ENCODE peak calls at places on chromosomes 3 and 15, in six cellular contexts. One of them, this sample, is unnamed.
A peak's percentile ranks its signal among the peaks of the same experiment; 100 is the strongest.

GRCh38 chr3:10196389-10197052 is 31.8 kb downstream of the IRAK2 start:
- DNase-seq in stimulated activated CD8-positive, alpha-beta memory T cell treated with anti-CD3 and anti-CD28 coated beads, Interleukin-12 subunit alpha, Interleukin-12 subunit beta, amount 100 ng/mL, for 4 hours: no peak
- DNase-seq in epithelial cell of esophagus: peak; percentile 53
- DNase-seq in GM20000: no peak
- DNase-seq in hypothalamus: no peak
- DNase-seq in iris pigment epithelial cell: peak; percentile 83
- DNase-seq in this sample: peak; percentile 82

GRCh38 chr3:194328080-194328571 is 23.0 kb downstream of the CPN2 start:
- DNase-seq in stimulated activated CD8-positive, alpha-beta memory T cell treated with anti-CD3 and anti-CD28 coated beads, Interleukin-12 subunit alpha, Interleukin-12 subunit beta, amount 100 ng/mL, for 4 hours: no peak
- DNase-seq in epithelial cell of esophagus: peak; percentile 91
- DNase-seq in GM20000: peak; percentile 39
- DNase-seq in hypothalamus: no peak
- DNase-seq in iris pigment epithelial cell: peak; percentile 58
- DNase-seq in this sample: peak; percentile 81

GRCh38 chr15:85622432-85622831 is 172.3 kb downstream of the KLHL25 start:
- DNase-seq in stimulated activated CD8-positive, alpha-beta memory T cell treated with anti-CD3 and anti-CD28 coated beads, Interleukin-12 subunit alpha, Interleukin-12 subunit beta, amount 100 ng/mL, for 4 hours: no peak
- DNase-seq in epithelial cell of esophagus: no peak
- DNase-seq in GM20000: no peak
- DNase-seq in hypothalamus: no peak
- DNase-seq in iris pigment epithelial cell: peak; percentile 78
- DNase-seq in this sample: peak; percentile 88

GRCh38 chr3:51975857-51976549 is 1.1 kb downstream of the ABHD14A start:
- DNase-seq in stimulated activated CD8-positive, alpha-beta memory T cell treated with anti-CD3 and anti-CD28 coated beads, Interleukin-12 subunit alpha, Interleukin-12 subunit beta, amount 100 ng/mL, for 4 hours: no peak
- DNase-seq in epithelial cell of esophagus: no peak
- DNase-seq in GM20000: no peak
- DNase-seq in hypothalamus: peak; percentile 77
- DNase-seq in iris pigment epithelial cell: peak; percentile 59
- DNase-seq in this sample: peak; percentile 56

GRCh38 chr15:37995461-37996347 is 61.3 kb downstream of the TMCO5A start:
- DNase-seq in stimulated activated CD8-positive, alpha-beta memory T cell treated with anti-CD3 and anti-CD28 coated beads, Interleukin-12 subunit alpha, Interleukin-12 subunit beta, amount 100 ng/mL, for 4 hours: no peak
- DNase-seq in epithelial cell of esophagus: peak; percentile 72
- DNase-seq in GM20000: peak; percentile 45
- DNase-seq in hypothalamus: peak; percentile 31
- DNase-seq in iris pigment epithelial cell: peak; percentile 85
- DNase-seq in this sample: peak; percentile 69

GRCh38 chr3:66177026-66177425 is 43.8 kb upstream of the SLC25A26 start:
- DNase-seq in stimulated activated CD8-positive, alpha-beta memory T cell treated with anti-CD3 and anti-CD28 coated beads, Interleukin-12 subunit alpha, Interleukin-12 subunit beta, amount 100 ng/mL, for 4 hours: no peak
- DNase-seq in epithelial cell of esophagus: no peak
- DNase-seq in GM20000: no peak
- DNase-seq in hypothalamus: no peak
- DNase-seq in iris pigment epithelial cell: no peak
- DNase-seq in this sample: no peak

GRCh38 chr15:99100245-99101173 is 4.4 kb upstream of the SYNM start:
- DNase-seq in stimulated activated CD8-positive, alpha-beta memory T cell treated with anti-CD3 and anti-CD28 coated beads, Interleukin-12 subunit alpha, Interleukin-12 subunit beta, amount 100 ng/mL, for 4 hours: no peak
- DNase-seq in epithelial cell of esophagus: peak; percentile 73
- DNase-seq in GM20000: peak; percentile 71
- DNase-seq in hypothalamus: peak; percentile 76
- DNase-seq in iris pigment epithelial cell: peak; percentile 71
- DNase-seq in this sample: peak; percentile 35

GRCh38 chr15:94080416-94080815 is 150.9 kb upstream of the MCTP2 start:
- DNase-seq in stimulated activated CD8-positive, alpha-beta memory T cell treated with anti-CD3 and anti-CD28 coated beads, Interleukin-12 subunit alpha, Interleukin-12 subunit beta, amount 100 ng/mL, for 4 hours: no peak
- DNase-seq in epithelial cell of esophagus: peak; percentile 94
- DNase-seq in GM20000: no peak
- DNase-seq in hypothalamus: no peak
- DNase-seq in iris pigment epithelial cell: peak; percentile 50
- DNase-seq in this sample: peak; percentile 81

GRCh38 chr3:101942356-101942755 is 93.0 kb downstream of the NFKBIZ start:
- DNase-seq in stimulated activated CD8-positive, alpha-beta memory T cell treated with anti-CD3 and anti-CD28 coated beads, Interleukin-12 subunit alpha, Interleukin-12 subunit beta, amount 100 ng/mL, for 4 hours: no peak
- DNase-seq in epithelial cell of esophagus: no peak
- DNase-seq in GM20000: no peak
- DNase-seq in hypothalamus: no peak
- DNase-seq in iris pigment epithelial cell: peak; percentile 55
- DNase-seq in this sample: no peak

GRCh38 chr15:66785637-66786036 is 83.6 kb downstream of the SMAD6 start:
- DNase-seq in stimulated activated CD8-positive, alpha-beta memory T cell treated with anti-CD3 and anti-CD28 coated beads, Interleukin-12 subunit alpha, Interleukin-12 subunit beta, amount 100 ng/mL, for 4 hours: no peak
- DNase-seq in epithelial cell of esophagus: no peak
- DNase-seq in GM20000: no peak
- DNase-seq in hypothalamus: no peak
- DNase-seq in iris pigment epithelial cell: peak; percentile 87
- DNase-seq in this sample: peak; percentile 77

GRCh38 chr3:76044601-76045600 is 259.6 kb upstream of the ZNF717 start:
- DNase-seq in stimulated activated CD8-positive, alpha-beta memory T cell treated with anti-CD3 and anti-CD28 coated beads, Interleukin-12 subunit alpha, Interleukin-12 subunit beta, amount 100 ng/mL, for 4 hours: no peak
- DNase-seq in epithelial cell of esophagus: peak; percentile 52
- DNase-seq in GM20000: no peak
- DNase-seq in hypothalamus: peak; percentile 2
- DNase-seq in iris pigment epithelial cell: peak; percentile 66
- DNase-seq in this sample: no peak

GRCh38 chr15:60970246-60971170 is 258.6 kb downstream of the RORA start:
- DNase-seq in stimulated activated CD8-positive, alpha-beta memory T cell treated with anti-CD3 and anti-CD28 coated beads, Interleukin-12 subunit alpha, Interleukin-12 subunit beta, amount 100 ng/mL, for 4 hours: no peak
- DNase-seq in epithelial cell of esophagus: peak; percentile 75
- DNase-seq in GM20000: no peak
- DNase-seq in hypothalamus: no peak
- DNase-seq in iris pigment epithelial cell: peak; percentile 44
- DNase-seq in this sample: peak; percentile 36

GRCh38 chr3:112358311-112358780 is 25.4 kb downstream of the CD200 start:
- DNase-seq in stimulated activated CD8-positive, alpha-beta memory T cell treated with anti-CD3 and anti-CD28 coated beads, Interleukin-12 subunit alpha, Interleukin-12 subunit beta, amount 100 ng/mL, for 4 hours: no peak
- DNase-seq in epithelial cell of esophagus: peak; percentile 24
- DNase-seq in GM20000: no peak
- DNase-seq in hypothalamus: no peak
- DNase-seq in iris pigment epithelial cell: no peak
- DNase-seq in this sample: peak; percentile 12

GRCh38 chr3:32297366-32297765 is 58.9 kb downstream of the CMTM8 start:
- DNase-seq in stimulated activated CD8-positive, alpha-beta memory T cell treated with anti-CD3 and anti-CD28 coated beads, Interleukin-12 subunit alpha, Interleukin-12 subunit beta, amount 100 ng/mL, for 4 hours: no peak
- DNase-seq in epithelial cell of esophagus: no peak
- DNase-seq in GM20000: no peak
- DNase-seq in hypothalamus: no peak
- DNase-seq in iris pigment epithelial cell: no peak
- DNase-seq in this sample: no peak

GRCh38 chr15:69783211-69783610 is 314.5 kb downstream of the TLE3 start:
- DNase-seq in stimulated activated CD8-positive, alpha-beta memory T cell treated with anti-CD3 and anti-CD28 coated beads, Interleukin-12 subunit alpha, Interleukin-12 subunit beta, amount 100 ng/mL, for 4 hours: no peak
- DNase-seq in epithelial cell of esophagus: no peak
- DNase-seq in GM20000: no peak
- DNase-seq in hypothalamus: no peak
- DNase-seq in iris pigment epithelial cell: no peak
- DNase-seq in this sample: no peak

GRCh38 chr15:32879980-32880379 is 162.2 kb downstream of the GREM1 start:
- DNase-seq in stimulated activated CD8-positive, alpha-beta memory T cell treated with anti-CD3 and anti-CD28 coated beads, Interleukin-12 subunit alpha, Interleukin-12 subunit beta, amount 100 ng/mL, for 4 hours: no peak
- DNase-seq in epithelial cell of esophagus: no peak
- DNase-seq in GM20000: no peak
- DNase-seq in hypothalamus: no peak
- DNase-seq in iris pigment epithelial cell: no peak
- DNase-seq in this sample: no peak

GRCh38 chr3:179973024-179973423 is 63.7 kb downstream of the PEX5L start:
- DNase-seq in stimulated activated CD8-positive, alpha-beta memory T cell treated with anti-CD3 and anti-CD28 coated beads, Interleukin-12 subunit alpha, Interleukin-12 subunit beta, amount 100 ng/mL, for 4 hours: no peak
- DNase-seq in epithelial cell of esophagus: peak; percentile 24
- DNase-seq in GM20000: no peak
- DNase-seq in hypothalamus: no peak
- DNase-seq in iris pigment epithelial cell: no peak
- DNase-seq in this sample: no peak

This sample was measured in astrocyte.